ENCODE peak calls at places on chromosome 16, in five cellular contexts. G is GM12878, C is H1, N is K562, Z is HepG2. M is an unnamed sample.

GRCh38 chr16:2478273-2478672 is 3.3 kb downstream of the TBC1D24 start:
- DNase-seq in Z (no peak), G (no peak), N (no peak), C (no peak), M (no peak)

GRCh38 chr16:84024854-84025253 is 17.7 kb downstream of the SLC38A8 start:
- DNase-seq in C (no peak), Z (no peak), N (no peak), G (no peak), M (no peak)

GRCh38 chr16:30997887-30998711 is 12.3 kb downstream of the STX1B start:
- DNase-seq in G (no peak), N (no peak), C (no peak), Z (peak), M (no peak)

GRCh38 chr16:72404299-72404698 is 232.3 kb upstream of the PMFBP1 start:
- DNase-seq in C (no peak), Z (no peak), N (no peak), G (no peak), M (no peak)

GRCh38 chr16:49688298-49688697 is 167.6 kb downstream of the ZNF423 start:
- DNase-seq in G (no peak), C (no peak), Z (no peak), N (no peak), M (no peak)

GRCh38 chr16:24093049-24093448 is 163.1 kb upstream of the CACNG3 start:
- DNase-seq in N (no peak), Z (no peak), G (no peak), C (no peak), M (no peak)

GRCh38 chr16:88282221-88283041 is 100.3 kb upstream of the ZNF469 start:
- DNase-seq in N (no peak), G (no peak), C (no peak), Z (no peak), M (peak)

GRCh38 chr16:12188674-12189249 is 212.2 kb downstream of the SNX29 start:
- DNase-seq in Z (no peak), N (no peak), G (no peak), C (no peak), M (no peak)

GRCh38 chr16:22971346-22971924 is 157.5 kb downstream of the HS3ST2 start:
- DNase-seq in N (no peak), Z (no peak), G (no peak), C (no peak), M (no peak)

GRCh38 chr16:79176987-79177386 is 423.6 kb downstream of the MAF start:
- DNase-seq in N (no peak), G (no peak), Z (no peak), C (no peak), M (no peak)

GRCh38 chr16:31519746-31520145 is 8.0 kb upstream of the AHSP start:
- DNase-seq in C (no peak), Z (no peak), N (no peak), G (no peak), M (no peak)

GRCh38 chr16:30335598-30336474 is 19.3 kb downstream of the CD2BP2 start:
- DNase-seq in C (no peak), N (no peak), G (peak), Z (peak), M (no peak)

GRCh38 chr16:69073181-69073669 is 32.2 kb upstream of the HAS3 start:
- DNase-seq in C (no peak), Z (peak), G (no peak), N (no peak), M (no peak)

GRCh38 chr16:77876776-77877175 is 88.4 kb downstream of the VAT1L start:
- DNase-seq in Z (no peak), G (no peak), N (no peak), C (no peak), M (no peak)

DNA sequence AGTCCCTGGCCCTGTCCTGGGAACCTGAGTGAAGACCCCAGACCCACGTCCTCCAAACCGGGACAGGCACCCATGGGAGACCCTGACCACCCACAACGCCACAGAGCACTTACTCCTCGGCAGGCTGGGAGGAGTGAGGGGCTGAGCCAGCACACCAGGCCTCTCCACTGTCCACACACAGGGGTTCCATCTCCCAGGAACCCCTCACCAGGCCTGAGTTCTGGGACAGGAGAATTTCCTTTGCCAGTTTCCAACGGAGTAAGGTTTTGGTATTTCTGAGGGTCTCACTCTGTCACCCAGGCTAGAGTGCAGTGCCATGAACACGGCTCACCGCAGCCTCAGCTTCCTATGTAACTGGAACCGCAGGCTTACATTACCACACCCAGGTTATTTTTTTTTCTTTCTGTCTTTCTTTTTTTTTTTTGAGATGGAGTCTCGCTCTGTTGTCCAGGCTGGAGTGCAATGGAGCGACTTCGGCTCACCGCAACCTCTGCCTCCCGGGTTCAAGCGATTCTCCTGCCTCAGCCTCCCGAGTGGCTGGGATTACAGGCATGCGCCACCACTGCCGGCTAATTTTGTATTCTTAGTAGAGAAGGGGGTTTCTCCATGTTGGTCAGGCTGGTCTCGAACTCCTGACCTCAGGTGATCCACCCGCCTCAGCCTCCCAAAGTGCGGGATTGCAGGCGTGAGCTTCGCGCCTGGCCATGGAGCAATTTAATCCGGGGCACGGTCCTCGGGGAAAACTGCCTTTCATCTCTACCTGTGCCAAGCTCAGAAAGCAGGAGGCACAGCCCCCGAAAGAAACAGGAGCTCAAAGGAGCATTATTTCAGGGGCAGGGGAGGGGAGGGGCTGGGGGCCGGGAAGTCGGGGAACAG is 1.6 kb downstream of the PGAP6 start:
- DNase-seq in G (no peak), N (no peak), C (no peak), Z (no peak), M (no peak)
- TF ChIP-seq RFX5 in G (no peak), N (no peak), C (no peak), Z (no peak), M (no peak)

GRCh38 chr16:86619263-86619935 is 41.0 kb downstream of the FOXL1 start:
- DNase-seq in Z (no peak), C (no peak), N (peak), G (no peak), M (no peak)
- TF ChIP-seq GABPA in Z (no peak), C (no peak), N (no peak), G (no peak), M (no peak)

GRCh38 chr16:75374388-75374787 is 58.9 kb downstream of the CFDP1 start:
- DNase-seq in C (no peak), G (no peak), N (no peak), Z (no peak), M (no peak)

GRCh38 chr16:75377971-75378386 is 55.3 kb downstream of the CFDP1 start:
- DNase-seq in N (no peak), Z (no peak), C (no peak), G (no peak), M (no peak)

GRCh38 chr16:75379339-75379738 is 54.0 kb downstream of the CFDP1 start:
- DNase-seq in C (no peak), N (no peak), G (peak), Z (no peak), M (no peak)

GRCh38 chr16:75378616-75379015 is 54.7 kb downstream of the CFDP1 start:
- DNase-seq in C (no peak), Z (no peak), G (no peak), N (no peak), M (no peak)

DNA sequence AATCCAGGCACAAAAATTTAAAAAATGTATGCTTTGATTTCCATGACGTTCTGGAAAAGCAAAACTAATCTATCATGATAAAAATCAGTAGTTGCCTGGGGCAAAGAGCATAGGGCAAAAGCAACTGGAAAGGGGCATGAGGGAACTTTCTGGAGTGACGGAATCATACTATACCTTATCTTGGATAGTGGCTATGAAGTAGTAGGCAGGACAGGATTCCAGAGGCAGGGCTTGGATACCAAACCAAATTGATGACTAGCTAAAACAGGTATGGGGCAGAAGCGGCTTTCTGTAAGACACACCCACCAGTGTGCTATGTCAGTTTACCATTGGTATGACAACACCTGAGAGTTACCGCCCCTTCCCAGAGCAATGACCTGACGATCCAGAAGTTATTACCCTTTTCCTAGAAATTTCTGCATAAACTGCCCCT is 56.8 kb downstream of the CFDP1 start:
- DNase-seq in G (no peak), C (no peak), Z (no peak), N (no peak), M (no peak)
- TF ChIP-seq RFX5 in G (no peak), C (no peak), Z (no peak), N (no peak), M (no peak)

DNA sequence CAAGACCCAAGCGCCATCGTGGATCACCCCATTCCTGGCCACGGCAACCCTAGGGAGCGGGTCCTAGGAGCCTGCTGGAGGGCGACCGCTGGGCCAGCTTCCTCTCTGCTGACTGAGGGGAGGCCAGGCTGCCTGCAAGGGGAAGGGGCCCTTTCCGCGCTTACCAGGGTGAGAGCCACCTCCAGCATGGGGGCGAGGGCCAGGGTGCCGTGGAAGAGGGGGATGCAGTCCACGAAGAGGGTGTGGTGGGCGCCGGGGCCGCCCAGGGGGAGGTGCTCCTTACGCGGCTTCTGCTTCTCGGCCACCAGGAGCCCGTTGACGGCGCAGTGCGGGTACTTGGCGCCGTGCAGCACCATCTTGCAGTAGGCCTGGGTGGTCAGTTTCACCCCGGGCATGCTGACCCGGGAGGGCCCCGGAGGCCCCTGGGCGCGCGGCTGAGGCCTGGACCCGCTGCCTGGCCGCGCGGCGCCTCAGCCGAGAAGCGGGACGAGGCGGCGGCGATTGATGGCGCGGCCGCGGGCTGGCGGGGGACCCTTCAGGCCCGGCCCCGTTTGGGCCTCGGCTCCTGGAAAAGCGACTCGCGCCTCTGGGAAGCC is 345 bp downstream of the EMC8 start:
- DNase-seq in C (no peak), Z (no peak), N (peak), G (no peak), M (peak)
- TF ChIP-seq GABPA in C (no peak), Z (no peak), N (no peak), G (no peak), M (no peak)

GRCh38 chr16:48537275-48537674 is 72.7 kb downstream of the N4BP1 start:
- DNase-seq in Z (no peak), G (no peak), C (no peak), N (no peak), M (no peak)

GRCh38 chr16:48538746-48539484 is 71.1 kb downstream of the N4BP1 start:
- DNase-seq in Z (peak), G (no peak), N (no peak), C (no peak), M (peak)

GRCh38 chr16:48536600-48537200 is 73.3 kb downstream of the N4BP1 start:
- DNase-seq in Z (no peak), N (no peak), C (no peak), G (no peak), M (no peak)

GRCh38 chr16:48539485-48540221 is 70.3 kb downstream of the N4BP1 start:
- DNase-seq in G (no peak), Z (no peak), C (no peak), N (no peak), M (no peak)

DNA sequence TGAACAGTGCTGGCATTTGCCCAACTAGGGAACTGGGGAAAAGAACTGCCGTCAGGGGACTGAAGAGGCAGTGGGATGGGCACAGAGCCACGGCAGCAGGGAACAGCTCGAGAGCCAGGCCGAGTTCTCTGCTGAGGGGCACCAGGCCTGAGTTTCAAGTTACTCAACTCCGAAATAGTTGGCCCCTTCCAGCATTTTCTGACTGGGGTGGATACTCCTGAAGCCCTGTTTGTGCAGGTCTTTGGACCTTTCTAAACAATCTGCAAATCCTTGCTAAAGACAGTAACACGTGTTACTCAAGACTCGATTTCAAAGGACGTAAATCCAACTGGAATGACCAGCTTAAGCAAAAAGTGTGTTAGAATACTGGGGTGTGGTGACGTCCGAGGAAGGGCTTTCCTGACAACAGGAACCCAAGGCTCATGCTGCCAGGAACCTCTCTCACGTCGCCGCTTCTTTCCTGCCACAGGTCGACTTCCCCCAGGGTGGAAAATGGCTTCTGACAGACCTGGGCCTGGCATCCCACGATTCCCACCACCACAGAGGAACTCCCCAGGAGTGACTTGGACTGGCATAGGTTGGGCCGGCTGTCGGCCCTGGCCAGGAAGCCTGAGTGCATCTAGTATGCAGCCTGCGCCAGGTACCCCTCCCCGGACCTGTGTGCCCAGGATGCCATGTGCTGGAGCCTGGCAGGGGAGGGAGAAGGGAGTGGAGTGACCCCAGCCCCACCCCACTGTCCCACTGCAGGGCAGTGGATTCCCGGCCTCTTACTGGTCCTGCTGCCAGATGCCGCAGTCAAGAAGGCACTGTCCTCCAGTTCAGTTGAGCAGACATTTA is 71.9 kb downstream of the N4BP1 start:
- DNase-seq in N (no peak), G (no peak), Z (no peak), C (no peak), M (no peak)
- TF ChIP-seq RFX5 in N (no peak), G (no peak), Z (no peak), C (no peak), M (no peak)

DNA sequence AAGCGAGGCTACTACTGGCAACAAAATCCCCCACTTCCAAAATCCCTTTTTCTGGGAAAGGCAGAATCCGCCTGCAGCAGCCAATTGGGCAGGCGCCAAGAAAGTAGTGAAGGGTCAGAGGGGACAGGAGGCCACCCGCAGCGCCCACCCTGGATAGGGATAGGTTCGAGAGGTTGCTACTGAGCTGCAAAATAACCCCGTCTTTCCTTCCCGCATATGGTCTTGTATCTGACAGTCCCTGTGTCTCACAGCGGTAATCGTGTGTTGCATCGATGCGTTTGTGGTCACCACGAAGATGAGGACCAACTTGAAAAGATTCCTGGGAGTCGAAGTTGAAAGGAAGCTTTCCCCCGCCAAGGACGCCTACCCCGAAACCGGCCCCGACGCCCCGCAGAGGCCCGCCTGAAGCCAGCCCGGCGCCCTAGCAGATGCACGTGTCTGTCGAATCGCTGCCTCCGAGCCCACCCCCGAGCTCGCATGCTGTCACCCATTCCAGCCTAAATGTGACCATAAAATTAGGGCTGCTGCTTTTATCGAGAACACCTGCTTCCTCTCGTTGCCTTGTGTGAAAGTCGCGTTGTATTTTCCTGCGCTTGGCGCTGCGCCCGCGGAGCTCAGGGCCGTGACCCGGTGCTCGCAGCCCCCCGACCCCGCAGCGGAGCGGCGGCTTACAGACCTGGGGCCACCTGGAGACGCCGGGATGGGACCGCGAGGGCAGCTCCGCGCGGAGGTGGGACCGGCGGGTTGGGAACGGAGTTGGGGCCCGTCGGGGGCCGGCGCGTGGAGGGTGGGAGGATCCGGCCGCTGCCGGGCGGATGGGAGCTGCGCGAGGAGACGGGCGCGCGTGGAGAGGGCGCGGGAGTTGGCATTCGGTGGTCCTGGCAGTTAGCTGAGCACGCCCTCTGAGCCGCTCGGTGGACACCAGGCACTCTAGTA is at the start of gene CMTM2:
- DNase-seq in N (no peak), G (no peak), Z (no peak), C (no peak), M (no peak)
- TF ChIP-seq GABPA in N (no peak), G (no peak), Z (no peak), C (no peak), M (no peak)

GRCh38 chr16:14302031-14302398 is 230.9 kb downstream of the MRTFB start:
- DNase-seq in C (no peak), G (no peak), N (peak), Z (peak), M (peak)
- TF ChIP-seq RFX5 in C (no peak), G (no peak), N (no peak), Z (no peak), M (no peak)

GRCh38 chr16:27286446-27286845 is 17.9 kb upstream of the NSMCE1 start:
- DNase-seq in N (no peak), C (no peak), G (no peak), Z (peak), M (no peak)
- TF ChIP-seq GABPA in N (no peak), C (no peak), G (no peak), Z (no peak), M (no peak)